ENCODE peak calls at places on chromosomes 5 and 9, in six cellular contexts. T, W, Q, X, B and M are unnamed samples.

GRCh38 chr5:32852535-32852934 is 141.4 kb downstream of the NPR3 start:
- DNase-seq in T (peak; percentile 27), W (peak; percentile 51), Q (peak; percentile 42), X (peak; percentile 89), B (peak; percentile 53), M (no peak)

GRCh38 chr9:69809304-69809863 is 11.2 kb upstream of the CFAP95 start:
- DNase-seq in T (no peak), W (peak; percentile 16), Q (no peak), X (peak; percentile 21), B (peak; percentile 37), M (no peak)

GRCh38 chr9:19913151-19913550 is 124.3 kb upstream of the SLC24A2 start:
- DNase-seq in T (peak; percentile 98), W (no peak), Q (no peak), X (no peak), B (peak; percentile 43), M (peak; percentile 30)

GRCh38 chr9:9924369-9924768 is 688.4 kb downstream of the PTPRD start:
- DNase-seq in T (no peak), W (no peak), Q (no peak), X (no peak), B (no peak), M (no peak)

GRCh38 chr5:147918899-147919298 is 12.6 kb upstream of the C5orf46 start:
- DNase-seq in T (no peak), W (no peak), Q (no peak), X (no peak), B (peak; percentile 57), M (no peak)

GRCh38 chr5:124088289-124089064 is 576.5 kb downstream of the CSNK1G3 start:
- DNase-seq in T (no peak), W (no peak), Q (no peak), X (no peak), B (no peak), M (no peak)

GRCh38 chr5:145775893-145776444 is 59.2 kb downstream of the PRELID2 start:
- DNase-seq in T (peak; percentile 88), W (peak; percentile 89), Q (no peak), X (peak; percentile 91), B (peak; percentile 77), M (no peak)

GRCh38 chr5:140216468-140217074 is 41.6 kb downstream of the CYSTM1 start:
- DNase-seq in T (no peak), W (no peak), Q (no peak), X (no peak), B (no peak), M (no peak)

GRCh38 chr9:121399883-121400607 is 30.0 kb upstream of the STOM start:
- DNase-seq in T (peak; percentile 94), W (peak; percentile 81), Q (peak; percentile 65), X (peak; percentile 86), B (peak; percentile 79), M (peak; percentile 56)

GRCh38 chr9:128626181-128626580 is 30.5 kb downstream of the DYNC2I2 start:
- DNase-seq in T (no peak), W (no peak), Q (no peak), X (no peak), B (no peak), M (no peak)
- H3K36me3 ChIP-seq in T (peaks cover 73% of the 10 kb centered on the region), W (peaks cover 87% of the 10 kb centered on the region), Q (peaks cover 57% of the 10 kb centered on the region), X (peaks cover 85% of the 10 kb centered on the region), B (peaks cover 8% of the 10 kb centered on the region), M (peaks cover 58% of the 10 kb centered on the region)

GRCh38 chr5:76470978-76471377 is 67.9 kb downstream of the IQGAP2 start:
- DNase-seq in T (no peak), W (no peak), Q (no peak), X (no peak), B (no peak), M (no peak)

GRCh38 chr5:76469656-76470290 is 66.7 kb downstream of the IQGAP2 start:
- DNase-seq in T (no peak), W (no peak), Q (no peak), X (peak; percentile 6), B (no peak), M (no peak)

GRCh38 chr5:76468625-76469410 is 65.7 kb downstream of the IQGAP2 start:
- DNase-seq in T (peak; percentile 83), W (no peak), Q (no peak), X (no peak), B (no peak), M (no peak)

GRCh38 chr5:76471994-76472337 is 68.9 kb downstream of the IQGAP2 start:
- DNase-seq in T (no peak), W (no peak), Q (no peak), X (no peak), B (no peak), M (no peak)

DNA sequence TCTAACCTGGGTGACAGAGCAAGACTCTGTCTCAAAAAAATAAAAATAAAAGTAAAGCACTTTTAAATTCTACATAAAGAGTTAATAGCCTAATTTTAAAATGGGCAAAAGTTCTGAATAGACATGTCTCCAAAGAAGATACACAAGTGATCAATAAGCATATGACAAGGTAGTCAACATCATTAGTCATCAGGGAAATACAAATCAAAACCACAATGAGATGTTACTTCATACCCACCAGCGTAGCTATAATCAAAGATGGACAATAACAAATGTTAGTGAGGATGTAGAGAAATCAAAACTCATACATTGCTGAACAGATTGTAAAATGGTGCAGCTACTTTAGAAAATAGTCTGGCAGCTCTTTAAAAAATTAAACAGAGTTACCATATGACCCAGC is 64.1 kb downstream of the IQGAP2 start:
- DNase-seq in T (no peak), W (no peak), Q (no peak), X (no peak), B (no peak), M (no peak)
- H3K9ac ChIP-seq in T (no peak overlapping the region), W (no peak overlapping the region), Q (no peak overlapping the region), X (no peak overlapping the region), B (no peak overlapping the region), M (no peak overlapping the region)

GRCh38 chr9:96008502-96009222 is 133.2 kb downstream of the ERCC6L2 start:
- DNase-seq in T (peak; percentile 81), W (no peak), Q (no peak), X (peak; percentile 52), B (no peak), M (no peak)
- H3K36me3 ChIP-seq in T (peaks cover 9% of the 10 kb centered on the region), W (peaks cover 8% of the 10 kb centered on the region), Q (peaks cover 14% of the 10 kb centered on the region), X (peaks cover 13% of the 10 kb centered on the region), B (peaks cover 3% of the 10 kb centered on the region), M (peaks cover 4% of the 10 kb centered on the region)

GRCh38 chr5:95801532-95801931 is 21.0 kb downstream of the GLRX start:
- DNase-seq in T (no peak), W (no peak), Q (no peak), X (no peak), B (no peak), M (no peak)
- H3K9ac ChIP-seq in T (no peak overlapping the region), W (no peak overlapping the region), Q (no peak overlapping the region), X (no peak overlapping the region), B (no peak overlapping the region), M (no peak overlapping the region)

GRCh38 chr5:135705230-135705631 is 126.4 kb upstream of the CXCL14 start:
- DNase-seq in T (no peak), W (peak; percentile 27), Q (no peak), X (peak; percentile 2), B (peak; percentile 6), M (peak; percentile 90)
- H3K36me3 ChIP-seq in T (no peaks in the 10 kb centered on the region), W (no peaks in the 10 kb centered on the region), Q (no peaks in the 10 kb centered on the region), X (no peaks in the 10 kb centered on the region), B (no peaks in the 10 kb centered on the region), M (no peaks in the 10 kb centered on the region)

GRCh38 chr5:15008476-15008875 is 136.9 kb upstream of the ANKH start:
- DNase-seq in T (peak; percentile 98), W (peak; percentile 95), Q (no peak), X (peak; percentile 98), B (peak; percentile 98), M (peak; percentile 75)
- H3K9ac ChIP-seq in T (no peak overlapping the region), W (peak overlapping the region; percentile 68), Q (no peak overlapping the region), X (peak overlapping the region; percentile 37), B (peak overlapping the region; percentile 28), M (peak overlapping the region; percentile 19)

GRCh38 chr5:126486332-126486731 is 63.1 kb downstream of the GRAMD2B start:
- DNase-seq in T (no peak), W (no peak), Q (no peak), X (no peak), B (no peak), M (no peak)
- H3K36me3 ChIP-seq in T (peaks cover 29% of the 10 kb centered on the region), W (peaks cover 25% of the 10 kb centered on the region), Q (peaks cover 3% of the 10 kb centered on the region), X (peaks cover 8% of the 10 kb centered on the region), B (peaks cover 61% of the 10 kb centered on the region), M (peaks cover 34% of the 10 kb centered on the region)

GRCh38 chr9:133417541-133418461 is at the start of gene REXO4:
- DNase-seq in T (peak; percentile 83), W (peak; percentile 88), Q (peak; percentile 92), X (peak; percentile 85), B (peak; percentile 72), M (peak; percentile 53)

GRCh38 chr9:133415107-133415506 is 2.7 kb downstream of the REXO4 start:
- DNase-seq in T (no peak), W (no peak), Q (no peak), X (no peak), B (no peak), M (no peak)

GRCh38 chr9:133421615-133422542 is at the start of gene ADAMTS13:
- DNase-seq in T (no peak), W (peak; percentile 47), Q (no peak), X (peak; percentile 15), B (no peak), M (no peak)

GRCh38 chr9:133420392-133420827 is 1.8 kb upstream of the ADAMTS13 start:
- DNase-seq in T (no peak), W (peak; percentile 10), Q (no peak), X (no peak), B (no peak), M (no peak)

GRCh38 chr9:133419005-133419404 is 1.2 kb upstream of the REXO4 start:
- DNase-seq in T (no peak), W (no peak), Q (no peak), X (no peak), B (no peak), M (no peak)
- H3K9ac ChIP-seq in T (no peak overlapping the region), W (peak overlapping the region; percentile 90), Q (no peak overlapping the region), X (no peak overlapping the region), B (no peak overlapping the region), M (no peak overlapping the region)

GRCh38 chr9:134149380-134149779 is 13.5 kb downstream of the WDR5 start:
- DNase-seq in T (no peak), W (no peak), Q (no peak), X (no peak), B (no peak), M (no peak)
- H3K36me3 ChIP-seq in T (peaks cover 82% of the 10 kb centered on the region), W (peaks cover 84% of the 10 kb centered on the region), Q (peaks cover 65% of the 10 kb centered on the region), X (peaks cover 68% of the 10 kb centered on the region), B (peaks cover 11% of the 10 kb centered on the region), M (peaks cover 42% of the 10 kb centered on the region)

DNA sequence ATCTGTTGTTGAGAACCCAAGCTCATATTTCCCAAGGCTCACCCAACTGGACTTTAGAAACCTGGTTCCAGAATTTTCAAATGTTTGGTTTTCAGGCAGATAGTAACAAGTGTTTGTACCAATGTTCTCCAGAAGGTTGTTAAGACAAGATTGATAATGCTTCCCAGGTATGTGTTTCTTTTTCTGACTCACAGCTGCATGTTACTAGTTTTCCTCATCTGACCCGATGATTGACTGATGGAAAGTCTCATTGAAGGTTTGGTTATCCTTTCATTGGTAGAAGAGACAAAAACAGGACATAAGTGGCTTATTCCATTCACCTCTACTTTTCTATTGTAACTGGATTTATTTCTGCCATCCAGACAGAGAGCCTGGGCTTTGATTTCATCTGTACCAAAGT is 10.4 kb downstream of the BASP1 start:
- DNase-seq in T (no peak), W (no peak), Q (no peak), X (no peak), B (no peak), M (no peak)
- H3K9ac ChIP-seq in T (no peak overlapping the region), W (no peak overlapping the region), Q (no peak overlapping the region), X (no peak overlapping the region), B (no peak overlapping the region), M (no peak overlapping the region)